ENCODE peak calls at places on chromosomes 16 and 17, in five cellular contexts. One of them, this sample, is unnamed.

GRCh38 chr16:89562027-89562599 is 1.6 kb downstream of the RPL13 start:
- DNase-seq in suprapubic skin: no peak
- DNase-seq in bronchial epithelial cell: no peak
- DNase-seq in SJSA1: no peak
- DNase-seq in mammary epithelial cell: no peak
- DNase-seq in this sample: peak

GRCh38 chr16:57603110-57604024 is 25.1 kb upstream of the ADGRG1 start:
- DNase-seq in suprapubic skin: no peak
- DNase-seq in bronchial epithelial cell: no peak
- DNase-seq in SJSA1: no peak
- DNase-seq in mammary epithelial cell: no peak
- DNase-seq in this sample: no peak

GRCh38 chr16:6616746-6617145 is 715.9 kb upstream of the RBFOX1 start:
- DNase-seq in suprapubic skin: no peak
- DNase-seq in bronchial epithelial cell: no peak
- DNase-seq in SJSA1: no peak
- DNase-seq in mammary epithelial cell: no peak
- DNase-seq in this sample: no peak

GRCh38 chr17:75808549-75808904 is 23.9 kb downstream of the UNK start:
- DNase-seq in suprapubic skin: peak
- DNase-seq in bronchial epithelial cell: no peak
- DNase-seq in SJSA1: no peak
- DNase-seq in mammary epithelial cell: no peak
- DNase-seq in this sample: no peak

GRCh38 chr16:19419691-19420060 is 2.0 kb downstream of the TMC5 start:
- DNase-seq in suprapubic skin: no peak
- DNase-seq in bronchial epithelial cell: peak
- DNase-seq in SJSA1: peak
- DNase-seq in mammary epithelial cell: peak
- DNase-seq in this sample: peak

GRCh38 chr17:82826956-82827355 is 12.9 kb downstream of the ZNF750 start:
- DNase-seq in suprapubic skin: no peak
- DNase-seq in bronchial epithelial cell: no peak
- DNase-seq in SJSA1: no peak
- DNase-seq in mammary epithelial cell: no peak
- DNase-seq in this sample: no peak

GRCh38 chr17:39650121-39650579 is 13.2 kb downstream of the STARD3 start:
- DNase-seq in suprapubic skin: no peak
- DNase-seq in bronchial epithelial cell: no peak
- DNase-seq in SJSA1: no peak
- DNase-seq in mammary epithelial cell: no peak
- DNase-seq in this sample: no peak

GRCh38 chr16:85673529-85674417 is 15.0 kb downstream of the GINS2 start:
- DNase-seq in suprapubic skin: no peak
- DNase-seq in bronchial epithelial cell: peak
- DNase-seq in SJSA1: no peak
- DNase-seq in mammary epithelial cell: no peak
- DNase-seq in this sample: no peak

GRCh38 chr16:71807905-71808592 is 585 bp downstream of the AP1G1 start:
- DNase-seq in suprapubic skin: no peak
- DNase-seq in bronchial epithelial cell: peak
- DNase-seq in SJSA1: no peak
- DNase-seq in mammary epithelial cell: peak
- DNase-seq in this sample: peak

GRCh38 chr16:87951550-87952538 is 610 bp downstream of the BANP start:
- DNase-seq in suprapubic skin: peak
- DNase-seq in bronchial epithelial cell: no peak
- DNase-seq in SJSA1: peak
- DNase-seq in mammary epithelial cell: no peak
- DNase-seq in this sample: no peak

GRCh38 chr17:5355416-5356129 is 63.9 kb downstream of the NUP88 start:
- DNase-seq in suprapubic skin: no peak
- DNase-seq in bronchial epithelial cell: peak
- DNase-seq in SJSA1: no peak
- DNase-seq in mammary epithelial cell: no peak
- DNase-seq in this sample: peak

GRCh38 chr16:17475104-17475503 is 4.3 kb upstream of the XYLT1 start:
- DNase-seq in suprapubic skin: no peak
- DNase-seq in bronchial epithelial cell: no peak
- DNase-seq in SJSA1: no peak
- DNase-seq in mammary epithelial cell: no peak
- DNase-seq in this sample: no peak

GRCh38 chr17:32588982-32589381 is 102.2 kb downstream of the CDK5R1 start:
- DNase-seq in suprapubic skin: no peak
- DNase-seq in bronchial epithelial cell: no peak
- DNase-seq in SJSA1: no peak
- DNase-seq in mammary epithelial cell: no peak
- DNase-seq in this sample: peak

GRCh38 chr16:23187341-23187740 is 4.8 kb downstream of the SCNN1G start:
- DNase-seq in suprapubic skin: no peak
- DNase-seq in bronchial epithelial cell: peak
- DNase-seq in SJSA1: no peak
- DNase-seq in mammary epithelial cell: no peak
- DNase-seq in this sample: no peak

GRCh38 chr17:73064084-73064938 is 28.2 kb downstream of the SLC39A11 start:
- DNase-seq in suprapubic skin: no peak
- DNase-seq in bronchial epithelial cell: no peak
- DNase-seq in SJSA1: no peak
- DNase-seq in mammary epithelial cell: no peak
- DNase-seq in this sample: no peak

GRCh38 chr17:42311240-42312034 is 23.1 kb downstream of the STAT5A start:
- DNase-seq in suprapubic skin: peak
- DNase-seq in bronchial epithelial cell: peak
- DNase-seq in SJSA1: no peak
- DNase-seq in mammary epithelial cell: no peak
- DNase-seq in this sample: peak

GRCh38 chr16:25366078-25366477 is 108.4 kb upstream of the ZKSCAN2 start:
- DNase-seq in suprapubic skin: no peak
- DNase-seq in bronchial epithelial cell: no peak
- DNase-seq in SJSA1: no peak
- DNase-seq in mammary epithelial cell: no peak
- DNase-seq in this sample: no peak

GRCh38 chr16:57277586-57277985 is 6.9 kb downstream of the PLLP start:
- DNase-seq in suprapubic skin: peak
- DNase-seq in bronchial epithelial cell: peak
- DNase-seq in SJSA1: peak
- DNase-seq in mammary epithelial cell: peak
- DNase-seq in this sample: peak

GRCh38 chr16:81510016-81510415 is 65.4 kb downstream of the CMIP start:
- DNase-seq in suprapubic skin: no peak
- DNase-seq in bronchial epithelial cell: no peak
- DNase-seq in SJSA1: no peak
- DNase-seq in mammary epithelial cell: no peak
- DNase-seq in this sample: no peak

GRCh38 chr17:40777971-40778370 is 4.4 kb downstream of the KRT27 start:
- DNase-seq in suprapubic skin: no peak
- DNase-seq in bronchial epithelial cell: no peak
- DNase-seq in SJSA1: no peak
- DNase-seq in mammary epithelial cell: no peak
- DNase-seq in this sample: no peak

GRCh38 chr16:89700649-89701424 is 668 bp downstream of the SPATA2L start:
- DNase-seq in suprapubic skin: no peak
- DNase-seq in bronchial epithelial cell: peak
- DNase-seq in SJSA1: peak
- DNase-seq in mammary epithelial cell: peak
- DNase-seq in this sample: peak

GRCh38 chr16:50487528-50487927 is 60.7 kb upstream of the NKD1 start:
- DNase-seq in suprapubic skin: no peak
- DNase-seq in bronchial epithelial cell: no peak
- DNase-seq in SJSA1: no peak
- DNase-seq in mammary epithelial cell: no peak
- DNase-seq in this sample: no peak

GRCh38 chr16:84247844-84248243 is 8.0 kb upstream of the KCNG4 start:
- DNase-seq in suprapubic skin: no peak
- DNase-seq in bronchial epithelial cell: peak
- DNase-seq in SJSA1: no peak
- DNase-seq in mammary epithelial cell: peak
- DNase-seq in this sample: peak

GRCh38 chr17:19768046-19768782 is 20.1 kb upstream of the ALDH3A1 start:
- DNase-seq in suprapubic skin: peak
- DNase-seq in bronchial epithelial cell: no peak
- DNase-seq in SJSA1: no peak
- DNase-seq in mammary epithelial cell: no peak
- DNase-seq in this sample: no peak

GRCh38 chr16:66696669-66697630 is at the start of gene CMTM4:
- DNase-seq in suprapubic skin: peak
- DNase-seq in bronchial epithelial cell: peak
- DNase-seq in SJSA1: peak
- DNase-seq in mammary epithelial cell: peak
- DNase-seq in this sample: peak

GRCh38 chr17:18968945-18969887 is 17.3 kb downstream of the SLC5A10 start:
- DNase-seq in suprapubic skin: no peak
- DNase-seq in bronchial epithelial cell: peak
- DNase-seq in SJSA1: no peak
- DNase-seq in mammary epithelial cell: peak
- DNase-seq in this sample: peak

GRCh38 chr16:22321340-22322001 is 24.3 kb downstream of the POLR3E start:
- DNase-seq in suprapubic skin: no peak
- DNase-seq in bronchial epithelial cell: peak
- DNase-seq in SJSA1: peak
- DNase-seq in mammary epithelial cell: peak
- DNase-seq in this sample: peak

GRCh38 chr17:1442187-1442586 is 13.8 kb downstream of the CRK start:
- DNase-seq in suprapubic skin: no peak
- DNase-seq in bronchial epithelial cell: no peak
- DNase-seq in SJSA1: no peak
- DNase-seq in mammary epithelial cell: no peak
- DNase-seq in this sample: no peak

GRCh38 chr17:1449412-1449967 is 6.5 kb downstream of the CRK start:
- DNase-seq in suprapubic skin: no peak
- DNase-seq in bronchial epithelial cell: no peak
- DNase-seq in SJSA1: no peak
- DNase-seq in mammary epithelial cell: no peak
- DNase-seq in this sample: no peak

GRCh38 chr17:1446201-1446600 is 9.8 kb downstream of the CRK start:
- DNase-seq in suprapubic skin: no peak
- DNase-seq in bronchial epithelial cell: no peak
- DNase-seq in SJSA1: no peak
- DNase-seq in mammary epithelial cell: no peak
- DNase-seq in this sample: no peak

GRCh38 chr17:1452836-1453235 is 3.2 kb downstream of the CRK start:
- DNase-seq in suprapubic skin: no peak
- DNase-seq in bronchial epithelial cell: no peak
- DNase-seq in SJSA1: no peak
- DNase-seq in mammary epithelial cell: no peak
- DNase-seq in this sample: no peak

GRCh38 chr17:1447061-1447460 is 9.0 kb downstream of the CRK start:
- DNase-seq in suprapubic skin: no peak
- DNase-seq in bronchial epithelial cell: no peak
- DNase-seq in SJSA1: no peak
- DNase-seq in mammary epithelial cell: no peak
- DNase-seq in this sample: no peak
- H3K4me3 ChIP-seq in suprapubic skin: no peak
- H3K4me3 ChIP-seq in bronchial epithelial cell: no peak
- H3K4me3 ChIP-seq in SJSA1: no peak
- H3K4me3 ChIP-seq in mammary epithelial cell: no peak
- H3K4me3 ChIP-seq in this sample: no peak

GRCh38 chr16:14301150-14302030 is 230.3 kb downstream of the MRTFB start:
- DNase-seq in suprapubic skin: peak
- DNase-seq in bronchial epithelial cell: peak
- DNase-seq in SJSA1: peak
- DNase-seq in mammary epithelial cell: peak
- DNase-seq in this sample: peak
- H3K4me3 ChIP-seq in suprapubic skin: peak
- H3K4me3 ChIP-seq in bronchial epithelial cell: peak
- H3K4me3 ChIP-seq in SJSA1: peak
- H3K4me3 ChIP-seq in mammary epithelial cell: peak
- H3K4me3 ChIP-seq in this sample: peak

GRCh38 chr17:60577147-60577925 is 22.7 kb upstream of the PPM1D start:
- DNase-seq in suprapubic skin: no peak
- DNase-seq in bronchial epithelial cell: no peak
- DNase-seq in SJSA1: peak
- DNase-seq in mammary epithelial cell: no peak
- DNase-seq in this sample: no peak
- H3K4me3 ChIP-seq in suprapubic skin: peak
- H3K4me3 ChIP-seq in bronchial epithelial cell: no peak
- H3K4me3 ChIP-seq in SJSA1: peak
- H3K4me3 ChIP-seq in mammary epithelial cell: peak
- H3K4me3 ChIP-seq in this sample: no peak

GRCh38 chr16:20620770-20621169 is 44.6 kb upstream of the ACSM2B start:
- DNase-seq in suprapubic skin: no peak
- DNase-seq in bronchial epithelial cell: no peak
- DNase-seq in SJSA1: no peak
- DNase-seq in mammary epithelial cell: no peak
- DNase-seq in this sample: no peak

GRCh38 chr16:20613471-20613887 is 37.3 kb upstream of the ACSM2B start:
- DNase-seq in suprapubic skin: no peak
- DNase-seq in bronchial epithelial cell: no peak
- DNase-seq in SJSA1: no peak
- DNase-seq in mammary epithelial cell: no peak
- DNase-seq in this sample: no peak

GRCh38 chr16:20614201-20615141 is 38.3 kb upstream of the ACSM2B start:
- DNase-seq in suprapubic skin: no peak
- DNase-seq in bronchial epithelial cell: no peak
- DNase-seq in SJSA1: no peak
- DNase-seq in mammary epithelial cell: no peak
- DNase-seq in this sample: no peak

GRCh38 chr16:20620003-20620402 is 43.8 kb upstream of the ACSM2B start:
- DNase-seq in suprapubic skin: no peak
- DNase-seq in bronchial epithelial cell: no peak
- DNase-seq in SJSA1: no peak
- DNase-seq in mammary epithelial cell: no peak
- DNase-seq in this sample: no peak

DNA sequence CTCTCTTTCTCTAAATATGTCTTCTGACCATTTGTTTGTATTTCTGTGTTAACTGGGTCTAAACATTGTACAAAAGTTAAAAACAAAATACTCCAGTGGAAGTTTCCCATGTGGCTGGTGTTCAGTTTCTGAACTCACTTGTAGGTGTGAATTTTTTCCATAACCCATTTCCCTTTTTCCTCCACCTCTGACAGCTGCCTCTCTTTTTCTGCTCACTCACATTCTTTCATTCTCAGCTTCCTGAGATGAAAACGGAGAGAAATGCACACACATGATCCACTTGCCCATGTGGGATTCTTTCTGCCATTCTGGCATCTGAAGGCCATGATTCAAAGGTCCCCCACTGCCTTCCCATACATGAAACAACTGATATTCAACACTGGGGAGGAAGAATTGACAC is 41.1 kb upstream of the ACSM2B start:
- DNase-seq in suprapubic skin: no peak
- DNase-seq in bronchial epithelial cell: no peak
- DNase-seq in SJSA1: no peak
- DNase-seq in mammary epithelial cell: no peak
- DNase-seq in this sample: no peak
- H3K4me3 ChIP-seq in suprapubic skin: no peak
- H3K4me3 ChIP-seq in bronchial epithelial cell: no peak
- H3K4me3 ChIP-seq in SJSA1: no peak
- H3K4me3 ChIP-seq in mammary epithelial cell: no peak
- H3K4me3 ChIP-seq in this sample: no peak

GRCh38 chr16:10939649-10940206 is 2.5 kb downstream of the DEXI start:
- DNase-seq in suprapubic skin: no peak
- DNase-seq in bronchial epithelial cell: no peak
- DNase-seq in SJSA1: no peak
- DNase-seq in mammary epithelial cell: no peak
- DNase-seq in this sample: no peak
- H3K4me3 ChIP-seq in suprapubic skin: peak
- H3K4me3 ChIP-seq in bronchial epithelial cell: no peak
- H3K4me3 ChIP-seq in SJSA1: no peak
- H3K4me3 ChIP-seq in mammary epithelial cell: no peak
- H3K4me3 ChIP-seq in this sample: peak